ENCODE peak calls at places on chromosomes 11 and 22, in ten cellular contexts. F, Y, P, Z, C, V, B, D, I and N are unnamed samples.
A peak's percentile ranks its signal among the peaks of the same experiment; 100 is the strongest.

GRCh38 chr22:40396882-40397281 is 26.5 kb downstream of the SGSM3 start:
- DNase-seq in Y (peak; percentile 88), Z (no peak), D (no peak), B (no peak), F (no peak), I (no peak), P (peak; percentile 88), V (no peak), C (no peak), N (no peak)

GRCh38 chr11:32297629-32298028 is 137.7 kb downstream of the WT1 start:
- DNase-seq in P (no peak), B (no peak), C (no peak), Y (peak; percentile 36), F (peak; percentile 26), Z (no peak), I (peak; percentile 31), D (no peak), V (no peak), N (no peak)

GRCh38 chr22:41508770-41509170 is 35.5 kb downstream of the POLR3H start:
- DNase-seq in Y (no peak), C (no peak), F (no peak), Z (peak; percentile 75), B (no peak), P (no peak), V (no peak), D (no peak), I (no peak), N (no peak)

GRCh38 chr11:2775083-2775625 is 75.4 kb upstream of the KCNQ1OT1 start:
- DNase-seq in C (no peak), B (no peak), F (no peak), Z (peak; percentile 58), I (no peak), P (peak; percentile 15), D (peak; percentile 13), V (peak; percentile 28), Y (no peak), N (peak; percentile 6)

GRCh38 chr11:101567086-101567485 is 16.7 kb downstream of the TRPC6 start:
- DNase-seq in P (no peak), D (no peak), V (no peak), Z (no peak), Y (no peak), B (no peak), F (no peak), C (no peak), I (no peak), N (no peak)

GRCh38 chr22:38017272-38017920 is 33.0 kb upstream of the SOX10 start:
- DNase-seq in Y (peak; percentile 52), C (peak; percentile 65), F (peak; percentile 94), Z (peak; percentile 93), P (peak; percentile 82), V (peak; percentile 66), D (no peak), I (no peak), B (no peak), N (peak; percentile 75)

GRCh38 chr11:111976614-111977140 is 39.5 kb downstream of the DIXDC1 start:
- DNase-seq in V (no peak), Y (no peak), F (peak; percentile 46), D (no peak), P (no peak), B (no peak), C (peak; percentile 57), I (no peak), Z (peak; percentile 74), N (no peak)

GRCh38 chr11:13697710-13698109 is 29.2 kb downstream of the FAR1 start:
- DNase-seq in Y (no peak), Z (no peak), C (no peak), V (no peak), F (no peak), D (no peak), I (no peak), B (no peak), P (no peak), N (no peak)

GRCh38 chr22:39616781-39617180 is 46.2 kb downstream of the CACNA1I start:
- DNase-seq in C (no peak), B (no peak), Z (no peak), V (no peak), P (no peak), F (no peak), I (no peak), Y (no peak), D (no peak), N (no peak)

GRCh38 chr11:898540-899190 is 11.9 kb downstream of the CHID1 start:
- DNase-seq in I (no peak), V (no peak), C (no peak), P (no peak), D (no peak), Y (no peak), Z (no peak), F (peak; percentile 34), B (no peak), N (peak; percentile 23)

DNA sequence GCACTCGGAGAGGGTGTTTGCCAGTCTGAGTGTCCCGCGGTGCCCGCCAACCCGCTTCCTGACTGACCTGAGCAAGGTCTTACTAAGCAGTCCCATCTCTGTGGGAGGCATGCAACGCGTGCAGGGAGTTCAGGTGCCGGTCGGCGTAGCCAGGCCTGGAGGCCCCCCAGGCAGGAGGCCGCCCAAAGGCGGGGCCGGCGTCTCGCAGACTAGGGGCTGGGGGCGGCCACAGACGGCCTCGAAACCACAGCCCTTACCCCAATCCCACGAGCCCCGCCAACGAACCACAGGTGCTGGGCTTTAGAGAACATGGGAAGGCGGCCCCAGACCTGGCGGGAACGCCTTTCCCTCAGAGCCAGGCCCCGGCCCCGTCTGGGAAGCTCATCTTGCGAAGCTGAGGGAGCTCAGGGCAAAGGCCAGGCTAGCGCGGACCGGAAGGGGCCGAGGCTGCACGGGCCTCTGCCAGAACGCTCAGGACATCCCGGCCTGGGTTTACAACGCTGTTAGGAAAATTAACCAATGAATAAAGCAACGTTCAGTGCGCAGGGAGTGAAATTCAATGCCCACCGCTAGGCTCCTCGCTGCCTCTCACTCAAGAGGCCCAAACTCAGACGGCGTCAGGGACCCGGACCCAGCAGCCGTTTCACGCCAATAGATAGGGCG is 2.1 kb upstream of the MTFP1 start:
- DNase-seq in Z (peak; percentile 83), I (no peak), Y (no peak), D (no peak), V (peak; percentile 92), C (no peak), B (peak; percentile 47), F (no peak), P (no peak), N (no peak)
- TF ChIP-seq POLR2A in Z (peak; percentile 93), I (peak; percentile 93), Y (peak; percentile 78), D (peak; percentile 77), V (peak; percentile 87), C (peak; percentile 88), B (peak; percentile 67), F (peak; percentile 91), P (peak; percentile 77), N (peak; percentile 90)

GRCh38 chr22:19965771-19966709 is 24.4 kb upstream of the TXNRD2 start:
- DNase-seq in Y (no peak), B (no peak), Z (no peak), I (no peak), F (no peak), V (no peak), P (no peak), D (no peak), C (no peak), N (no peak)
- TF ChIP-seq POLR2A in Y (no peak), B (no peak), Z (no peak), I (no peak), F (no peak), V (no peak), P (no peak), D (no peak), C (no peak), N (no peak)

GRCh38 chr22:36331912-36332622 is 55.7 kb downstream of the MYH9 start:
- DNase-seq in B (peak; percentile 40), V (no peak), Y (peak; percentile 49), I (no peak), P (peak; percentile 82), F (peak; percentile 74), C (peak; percentile 81), D (peak; percentile 40), Z (peak; percentile 91), N (peak; percentile 58)

GRCh38 chr22:36332623-36333331 is 55.0 kb downstream of the MYH9 start:
- DNase-seq in P (peak; percentile 73), Z (no peak), I (no peak), B (peak; percentile 46), D (peak; percentile 59), C (no peak), F (no peak), Y (peak; percentile 83), V (no peak), N (no peak)

GRCh38 chr22:36330655-36331305 is 57.0 kb downstream of the MYH9 start:
- DNase-seq in V (no peak), I (no peak), Y (peak; percentile 63), C (peak; percentile 69), D (no peak), P (no peak), F (peak; percentile 42), B (no peak), Z (no peak), N (no peak)

GRCh38 chr22:36330127-36330526 is 57.6 kb downstream of the MYH9 start:
- DNase-seq in Y (no peak), F (no peak), I (no peak), P (no peak), D (no peak), V (no peak), B (no peak), Z (no peak), C (no peak), N (no peak)

GRCh38 chr22:36331306-36331911 is 56.4 kb downstream of the MYH9 start:
- DNase-seq in B (peak; percentile 73), C (peak; percentile 85), Y (peak; percentile 98), V (no peak), I (peak; percentile 82), Z (peak; percentile 96), P (peak; percentile 95), D (peak; percentile 81), F (peak; percentile 88), N (no peak)
- TF ChIP-seq POLR2A in B (peak; percentile 75), C (peak; percentile 71), Y (peak; percentile 58), V (peak; percentile 27), I (no peak), Z (peak; percentile 46), P (no peak), D (peak; percentile 58), F (peak; percentile 38), N (peak; percentile 24)

DNA sequence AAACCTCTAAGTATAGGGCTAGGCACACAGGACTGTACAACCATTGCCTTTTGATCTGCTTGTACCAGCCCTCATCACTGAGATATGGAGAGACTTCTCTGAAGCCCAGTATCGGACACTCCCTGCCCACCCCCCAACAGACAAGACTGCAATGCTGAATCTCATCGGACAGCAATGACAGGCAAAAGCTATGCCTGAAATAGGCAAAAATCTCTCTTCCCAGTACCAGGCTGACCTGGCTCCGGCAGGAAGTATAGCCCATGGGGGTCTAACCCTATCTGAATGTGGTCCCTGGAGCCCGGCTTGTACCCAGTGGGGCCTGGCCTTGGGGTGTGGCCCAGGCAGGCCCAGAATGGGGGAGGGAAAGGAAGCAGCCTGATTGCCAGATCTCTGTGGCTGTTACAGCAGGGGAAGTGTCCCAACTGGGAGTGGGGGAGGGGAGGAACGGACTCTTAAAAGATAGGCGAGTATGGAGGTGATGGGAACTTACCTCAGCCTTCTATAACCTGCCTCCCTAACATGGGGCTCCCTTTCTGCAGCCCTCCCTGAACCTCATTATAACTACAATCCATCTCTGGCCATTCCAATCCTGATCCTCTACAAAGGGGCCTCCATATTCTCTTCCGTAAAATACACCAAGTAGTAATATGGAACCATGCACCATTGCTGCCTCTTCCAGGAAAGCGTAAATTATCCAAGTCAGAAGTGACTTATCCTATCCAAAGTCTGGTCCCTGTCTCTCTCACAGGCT is 6.2 kb downstream of the RHOG start:
- DNase-seq in P (peak; percentile 82), V (no peak), D (no peak), B (no peak), F (peak; percentile 67), C (no peak), Y (no peak), Z (no peak), I (no peak), N (peak; percentile 27)
- TF ChIP-seq POLR2A in P (no peak), V (no peak), D (no peak), B (no peak), F (no peak), C (no peak), Y (no peak), Z (no peak), I (no peak), N (no peak)